ENCODE peak calls at places on chromosomes 6 and 20, in ten cellular contexts. G, U, B, H, A, T, O, X, S and M are unnamed samples.

GRCh38 chr6:24520929-24521546 is 26.3 kb downstream of the ALDH5A1 start:
- DNase-seq in B (no peak), A (no peak), H (peak), U (peak), X (no peak), G (peak), T (peak), S (peak), O (peak), M (no peak)

GRCh38 chr6:104711371-104711770 is 148.3 kb downstream of the HACE1 start:
- DNase-seq in U (no peak), X (no peak), S (no peak), A (peak), O (no peak), G (peak), B (peak), H (peak), T (no peak), M (no peak)

GRCh38 chr6:148999501-148999900 is 252.7 kb downstream of the UST start:
- DNase-seq in B (no peak), H (peak), O (no peak), U (no peak), G (peak), A (no peak), S (no peak), T (peak), X (no peak), M (no peak)

GRCh38 chr6:170147056-170147787 is 143.7 kb downstream of the DLL1 start:
- DNase-seq in X (no peak), S (peak), A (no peak), T (no peak), B (no peak), H (no peak), G (no peak), O (no peak), U (no peak), M (no peak)

GRCh38 chr6:148803979-148804378 is 57.1 kb downstream of the UST start:
- DNase-seq in H (peak), S (no peak), T (no peak), B (no peak), X (no peak), U (no peak), G (peak), O (no peak), A (no peak), M (no peak)

GRCh38 chr20:57091748-57092111 is 174.7 kb downstream of the BMP7 start:
- DNase-seq in G (no peak), S (peak), T (no peak), B (no peak), H (no peak), O (no peak), U (no peak), X (no peak), A (no peak), M (no peak)

GRCh38 chr20:353166-353565 is 6.3 kb downstream of the NRSN2 start:
- DNase-seq in G (no peak), H (no peak), S (no peak), X (no peak), T (no peak), A (no peak), U (no peak), O (no peak), B (no peak), M (no peak)

GRCh38 chr20:44224651-44225050 is 14.1 kb upstream of the OSER1 start:
- DNase-seq in S (no peak), H (no peak), G (no peak), O (no peak), U (no peak), X (no peak), A (no peak), T (no peak), B (no peak), M (no peak)